ENCODE peak calls at places on chromosomes 2 and 18, in eight cellular contexts. One of them, this sample, is unnamed.

GRCh38 chr2:69305712-69306611 is 81.1 kb downstream of the GFPT1 start:
- DNase-seq in sigmoid colon: no peak
- DNase-seq in endothelial cell of umbilical vein: no peak
- DNase-seq in ovary: no peak
- DNase-seq in A549: no peak
- DNase-seq in thyroid gland: no peak
- DNase-seq in suprapubic skin: no peak
- DNase-seq in adrenal gland: no peak
- DNase-seq in this sample: peak

GRCh38 chr2:186995092-186995491 is 146.1 kb upstream of the ZSWIM2 start:
- DNase-seq in sigmoid colon: no peak
- DNase-seq in endothelial cell of umbilical vein: peak
- DNase-seq in ovary: no peak
- DNase-seq in A549: no peak
- DNase-seq in thyroid gland: no peak
- DNase-seq in suprapubic skin: no peak
- DNase-seq in adrenal gland: no peak
- DNase-seq in this sample: no peak

GRCh38 chr2:238045575-238045974 is 15.2 kb upstream of the SCLY start:
- DNase-seq in sigmoid colon: no peak
- DNase-seq in endothelial cell of umbilical vein: no peak
- DNase-seq in ovary: no peak
- DNase-seq in A549: no peak
- DNase-seq in thyroid gland: no peak
- DNase-seq in suprapubic skin: no peak
- DNase-seq in adrenal gland: no peak
- DNase-seq in this sample: no peak

GRCh38 chr18:46672062-46672970 is 15.3 kb upstream of the LOXHD1 start:
- DNase-seq in sigmoid colon: no peak
- DNase-seq in endothelial cell of umbilical vein: no peak
- DNase-seq in ovary: no peak
- DNase-seq in A549: no peak
- DNase-seq in thyroid gland: no peak
- DNase-seq in suprapubic skin: no peak
- DNase-seq in adrenal gland: no peak
- DNase-seq in this sample: no peak

GRCh38 chr2:121479882-121480522 is 50.7 kb upstream of the RNU4ATAC start:
- DNase-seq in sigmoid colon: no peak
- DNase-seq in endothelial cell of umbilical vein: peak
- DNase-seq in ovary: no peak
- DNase-seq in A549: no peak
- DNase-seq in thyroid gland: peak
- DNase-seq in suprapubic skin: no peak
- DNase-seq in adrenal gland: peak
- DNase-seq in this sample: no peak

GRCh38 chr2:209476367-209477191 is 52.7 kb downstream of the MAP2 start:
- DNase-seq in sigmoid colon: peak
- DNase-seq in endothelial cell of umbilical vein: peak
- DNase-seq in ovary: no peak
- DNase-seq in A549: no peak
- DNase-seq in thyroid gland: peak
- DNase-seq in suprapubic skin: no peak
- DNase-seq in adrenal gland: no peak
- DNase-seq in this sample: no peak

GRCh38 chr2:75146903-75147332 is 52.4 kb downstream of the TACR1 start:
- DNase-seq in sigmoid colon: no peak
- DNase-seq in endothelial cell of umbilical vein: peak
- DNase-seq in ovary: no peak
- DNase-seq in A549: no peak
- DNase-seq in thyroid gland: no peak
- DNase-seq in suprapubic skin: no peak
- DNase-seq in adrenal gland: no peak
- DNase-seq in this sample: no peak

GRCh38 chr18:3852321-3852720 is 402.3 kb downstream of the TGIF1 start:
- DNase-seq in sigmoid colon: no peak
- DNase-seq in endothelial cell of umbilical vein: no peak
- DNase-seq in ovary: no peak
- DNase-seq in A549: no peak
- DNase-seq in thyroid gland: no peak
- DNase-seq in suprapubic skin: no peak
- DNase-seq in adrenal gland: no peak
- DNase-seq in this sample: no peak

GRCh38 chr2:127588241-127588640 is 52.8 kb downstream of the MYO7B start:
- DNase-seq in sigmoid colon: no peak
- DNase-seq in endothelial cell of umbilical vein: no peak
- DNase-seq in ovary: no peak
- DNase-seq in A549: no peak
- DNase-seq in thyroid gland: no peak
- DNase-seq in suprapubic skin: peak
- DNase-seq in adrenal gland: no peak
- DNase-seq in this sample: no peak

GRCh38 chr2:153477096-153477555 is 1.4 kb downstream of the RPRM start:
- DNase-seq in sigmoid colon: peak
- DNase-seq in endothelial cell of umbilical vein: no peak
- DNase-seq in ovary: peak
- DNase-seq in A549: no peak
- DNase-seq in thyroid gland: peak
- DNase-seq in suprapubic skin: no peak
- DNase-seq in adrenal gland: peak
- DNase-seq in this sample: peak

GRCh38 chr2:69099541-69099940 is 86.6 kb downstream of the ANTXR1 start:
- DNase-seq in sigmoid colon: no peak
- DNase-seq in endothelial cell of umbilical vein: peak
- DNase-seq in ovary: no peak
- DNase-seq in A549: no peak
- DNase-seq in thyroid gland: no peak
- DNase-seq in suprapubic skin: no peak
- DNase-seq in adrenal gland: no peak
- DNase-seq in this sample: no peak

GRCh38 chr2:238427435-238428162 is 872 bp downstream of the ASB1 start:
- DNase-seq in sigmoid colon: no peak
- DNase-seq in endothelial cell of umbilical vein: peak
- DNase-seq in ovary: no peak
- DNase-seq in A549: no peak
- DNase-seq in thyroid gland: no peak
- DNase-seq in suprapubic skin: no peak
- DNase-seq in adrenal gland: no peak
- DNase-seq in this sample: no peak

DNA sequence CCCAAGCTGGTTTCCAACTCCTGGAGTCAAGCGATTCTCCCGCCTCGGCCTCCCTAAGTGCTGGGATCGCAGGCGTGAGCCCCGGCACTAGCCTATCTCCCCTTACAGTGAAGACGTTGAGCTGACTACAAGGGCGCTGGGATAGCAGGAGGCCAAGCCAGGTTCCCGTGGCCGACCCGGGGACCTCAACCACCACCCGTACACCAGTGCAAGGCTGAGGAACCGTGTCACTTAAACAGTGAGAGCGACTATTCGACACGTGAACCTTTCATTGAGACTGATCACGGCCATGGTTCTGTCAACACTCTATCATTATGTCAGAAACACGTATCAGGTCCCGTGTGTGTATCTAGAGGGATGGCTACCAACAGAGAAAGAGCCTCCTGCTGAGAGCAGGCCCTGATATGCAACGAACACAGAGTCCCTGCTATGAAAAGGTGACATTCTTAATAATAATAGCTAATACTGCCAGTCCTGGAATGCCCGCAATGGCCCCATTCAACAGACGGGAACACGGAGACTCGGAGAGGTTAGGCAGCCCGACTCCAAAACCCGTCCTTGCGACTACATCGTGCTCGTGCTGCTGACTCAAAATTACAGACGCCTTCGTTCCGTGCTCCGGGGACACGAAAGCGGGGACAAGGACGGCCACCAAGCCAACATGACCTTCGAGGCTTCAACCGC is 851 bp downstream of the AFG3L2 start:
- DNase-seq in sigmoid colon: peak
- DNase-seq in endothelial cell of umbilical vein: peak
- DNase-seq in ovary: peak
- DNase-seq in A549: no peak
- DNase-seq in thyroid gland: peak
- DNase-seq in suprapubic skin: no peak
- DNase-seq in adrenal gland: peak
- DNase-seq in this sample: no peak
- H3K27ac ChIP-seq in sigmoid colon: peak
- H3K27ac ChIP-seq in endothelial cell of umbilical vein: peak
- H3K27ac ChIP-seq in ovary: peak
- H3K27ac ChIP-seq in A549: peak
- H3K27ac ChIP-seq in thyroid gland: peak
- H3K27ac ChIP-seq in suprapubic skin: peak
- H3K27ac ChIP-seq in adrenal gland: peak
- H3K27ac ChIP-seq in this sample: peak

GRCh38 chr2:48034295-48034694 is 128.0 kb upstream of the FBXO11 start:
- DNase-seq in sigmoid colon: no peak
- DNase-seq in endothelial cell of umbilical vein: no peak
- DNase-seq in ovary: no peak
- DNase-seq in A549: no peak
- DNase-seq in thyroid gland: no peak
- DNase-seq in suprapubic skin: no peak
- DNase-seq in adrenal gland: no peak
- DNase-seq in this sample: no peak

GRCh38 chr2:48036312-48036711 is 130.0 kb upstream of the FBXO11 start:
- DNase-seq in sigmoid colon: no peak
- DNase-seq in endothelial cell of umbilical vein: no peak
- DNase-seq in ovary: no peak
- DNase-seq in A549: no peak
- DNase-seq in thyroid gland: no peak
- DNase-seq in suprapubic skin: no peak
- DNase-seq in adrenal gland: no peak
- DNase-seq in this sample: no peak

GRCh38 chr2:48026865-48027264 is 120.6 kb upstream of the FBXO11 start:
- DNase-seq in sigmoid colon: no peak
- DNase-seq in endothelial cell of umbilical vein: no peak
- DNase-seq in ovary: no peak
- DNase-seq in A549: no peak
- DNase-seq in thyroid gland: no peak
- DNase-seq in suprapubic skin: no peak
- DNase-seq in adrenal gland: no peak
- DNase-seq in this sample: no peak

GRCh38 chr2:48032765-48033164 is 126.5 kb upstream of the FBXO11 start:
- DNase-seq in sigmoid colon: no peak
- DNase-seq in endothelial cell of umbilical vein: no peak
- DNase-seq in ovary: no peak
- DNase-seq in A549: no peak
- DNase-seq in thyroid gland: no peak
- DNase-seq in suprapubic skin: no peak
- DNase-seq in adrenal gland: no peak
- DNase-seq in this sample: no peak
- TF ChIP-seq POLR2A in sigmoid colon: no peak
- TF ChIP-seq POLR2A in endothelial cell of umbilical vein: no peak
- TF ChIP-seq POLR2A in ovary: no peak
- TF ChIP-seq POLR2A in A549: no peak
- TF ChIP-seq POLR2A in thyroid gland: no peak
- TF ChIP-seq POLR2A in suprapubic skin: no peak
- TF ChIP-seq POLR2A in adrenal gland: no peak
- TF ChIP-seq POLR2A in this sample: no peak

GRCh38 chr2:175253871-175254270 is 72.4 kb upstream of the ATP5MC3 start:
- DNase-seq in sigmoid colon: no peak
- DNase-seq in endothelial cell of umbilical vein: no peak
- DNase-seq in ovary: no peak
- DNase-seq in A549: no peak
- DNase-seq in thyroid gland: no peak
- DNase-seq in suprapubic skin: no peak
- DNase-seq in adrenal gland: no peak
- DNase-seq in this sample: no peak
- H3K27ac ChIP-seq in sigmoid colon: no peak
- H3K27ac ChIP-seq in endothelial cell of umbilical vein: no peak
- H3K27ac ChIP-seq in ovary: no peak
- H3K27ac ChIP-seq in A549: no peak
- H3K27ac ChIP-seq in thyroid gland: no peak
- H3K27ac ChIP-seq in suprapubic skin: no peak
- H3K27ac ChIP-seq in adrenal gland: no peak
- H3K27ac ChIP-seq in this sample: no peak

GRCh38 chr2:113171359-113172075 is 2.3 kb upstream of the PSD4 start:
- DNase-seq in sigmoid colon: no peak
- DNase-seq in endothelial cell of umbilical vein: no peak
- DNase-seq in ovary: no peak
- DNase-seq in A549: no peak
- DNase-seq in thyroid gland: no peak
- DNase-seq in suprapubic skin: peak
- DNase-seq in adrenal gland: no peak
- DNase-seq in this sample: no peak

GRCh38 chr2:113172721-113173562 is 829 bp upstream of the PSD4 start:
- DNase-seq in sigmoid colon: no peak
- DNase-seq in endothelial cell of umbilical vein: no peak
- DNase-seq in ovary: no peak
- DNase-seq in A549: no peak
- DNase-seq in thyroid gland: no peak
- DNase-seq in suprapubic skin: peak
- DNase-seq in adrenal gland: peak
- DNase-seq in this sample: no peak

GRCh38 chr2:113174369-113174735 is 581 bp downstream of the PSD4 start:
- DNase-seq in sigmoid colon: no peak
- DNase-seq in endothelial cell of umbilical vein: no peak
- DNase-seq in ovary: no peak
- DNase-seq in A549: no peak
- DNase-seq in thyroid gland: no peak
- DNase-seq in suprapubic skin: peak
- DNase-seq in adrenal gland: peak
- DNase-seq in this sample: no peak

GRCh38 chr2:113175101-113175628 is 1.4 kb downstream of the PSD4 start:
- DNase-seq in sigmoid colon: no peak
- DNase-seq in endothelial cell of umbilical vein: no peak
- DNase-seq in ovary: no peak
- DNase-seq in A549: no peak
- DNase-seq in thyroid gland: no peak
- DNase-seq in suprapubic skin: peak
- DNase-seq in adrenal gland: peak
- DNase-seq in this sample: no peak

DNA sequence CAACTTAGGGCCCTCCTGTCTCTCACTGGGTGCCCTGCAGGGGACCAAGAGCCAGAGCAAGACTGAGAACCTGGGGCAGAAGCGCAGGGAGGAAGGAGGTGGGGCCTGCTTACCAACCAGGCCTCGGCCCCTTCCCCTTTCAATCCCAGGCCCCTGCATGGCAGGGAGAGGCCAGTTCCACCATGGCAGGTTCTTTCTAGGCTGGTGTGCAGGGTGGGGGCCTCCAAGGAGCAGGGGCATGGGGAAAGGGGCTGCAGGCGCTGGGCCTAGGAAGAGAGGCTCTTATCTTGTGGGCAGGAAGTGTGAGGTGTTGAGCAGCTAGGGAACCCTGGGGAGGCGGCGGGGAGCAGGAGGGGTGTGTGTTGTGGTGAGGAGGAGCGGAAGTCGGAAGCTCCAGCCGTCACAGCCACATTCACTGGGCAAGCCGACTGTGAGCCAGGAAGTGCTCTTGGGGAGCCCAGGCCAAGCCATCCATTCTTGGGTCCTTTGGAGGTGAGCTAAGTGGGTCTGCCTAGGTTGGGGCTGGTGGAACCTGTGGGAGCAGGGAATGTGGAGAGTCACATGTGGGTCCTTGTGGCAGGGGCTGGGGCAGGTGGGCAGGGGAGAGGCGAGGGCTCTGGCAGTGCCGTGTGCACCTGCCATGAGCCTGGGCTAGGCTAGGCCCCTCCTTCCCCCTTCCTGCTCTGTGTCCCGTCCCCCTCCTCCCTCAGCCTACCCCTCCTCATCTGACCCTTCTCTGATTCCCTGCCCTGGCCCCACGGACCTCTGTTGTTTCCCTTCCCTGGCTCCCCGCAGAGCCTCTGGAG is at the start of gene PSD4:
- DNase-seq in sigmoid colon: no peak
- DNase-seq in endothelial cell of umbilical vein: no peak
- DNase-seq in ovary: no peak
- DNase-seq in A549: no peak
- DNase-seq in thyroid gland: peak
- DNase-seq in suprapubic skin: peak
- DNase-seq in adrenal gland: peak
- DNase-seq in this sample: no peak
- TF ChIP-seq POLR2A in sigmoid colon: no peak
- TF ChIP-seq POLR2A in endothelial cell of umbilical vein: no peak
- TF ChIP-seq POLR2A in ovary: no peak
- TF ChIP-seq POLR2A in A549: no peak
- TF ChIP-seq POLR2A in thyroid gland: no peak
- TF ChIP-seq POLR2A in suprapubic skin: no peak
- TF ChIP-seq POLR2A in adrenal gland: no peak
- TF ChIP-seq POLR2A in this sample: no peak